ENCODE peak calls at places on chromosomes 5 and 9, in six cellular contexts. O is substantia nigra; I is activated T-cell treated with anti-CD3 and anti-CD28 coated beads for 24 hours; P is CD4-positive, alpha-beta T cell; W is AG10803; K is left ventricle myocardium superior. L is an unnamed sample.

GRCh38 chr9:14561929-14562386 is 131.3 kb downstream of the ZDHHC21 start:
- DNase-seq in I (no peak), P (no peak), W (no peak), O (no peak), K (no peak), L (no peak)

GRCh38 chr5:157827429-157827828 is 31.5 kb downstream of the CLINT1 start:
- DNase-seq in O (no peak), I (no peak), W (peak), P (no peak), K (no peak), L (peak)

GRCh38 chr9:79911724-79912123 is 340.0 kb downstream of the TLE4 start:
- DNase-seq in W (no peak), K (no peak), O (no peak), P (no peak), I (no peak), L (no peak)

GRCh38 chr5:6080930-6081726 is 297.2 kb downstream of the MED10 start:
- DNase-seq in K (no peak), O (no peak), W (no peak), I (no peak), P (no peak), L (no peak)

GRCh38 chr5:62289813-62290212 is 16.2 kb upstream of the KIF2A start:
- DNase-seq in P (no peak), W (no peak), I (no peak), O (no peak), K (no peak), L (no peak)

GRCh38 chr9:36765077-36765390 is 192.3 kb downstream of the MELK start:
- DNase-seq in W (no peak), O (no peak), I (no peak), K (no peak), P (no peak), L (no peak)

GRCh38 chr5:81228084-81228483 is 5.0 kb upstream of the CKMT2 start:
- DNase-seq in I (no peak), P (no peak), K (no peak), O (no peak), W (no peak), L (no peak)

GRCh38 chr5:129904102-129904666 is at the start of gene CHSY3:
- DNase-seq in I (peak), P (peak), K (peak), W (peak), O (peak), L (peak)

GRCh38 chr9:82149647-82150046 is 161.1 kb downstream of the SPATA31D1 start:
- DNase-seq in K (no peak), W (no peak), I (no peak), O (no peak), P (no peak), L (no peak)

GRCh38 chr9:89788457-89788856 is 183.6 kb downstream of the GADD45G start:
- DNase-seq in W (no peak), O (no peak), K (no peak), I (no peak), P (no peak), L (no peak)

GRCh38 chr5:32848681-32849080 is 137.6 kb downstream of the NPR3 start:
- DNase-seq in P (no peak), K (no peak), W (peak), I (no peak), O (no peak), L (no peak)

GRCh38 chr5:138138949-138139775 is at the start of gene NME5:
- DNase-seq in I (no peak), W (peak), O (peak), P (no peak), K (peak), L (peak)

GRCh38 chr5:120803282-120803681 is 339.2 kb downstream of the PRR16 start:
- DNase-seq in K (no peak), P (no peak), W (peak), O (no peak), I (no peak), L (peak)

GRCh38 chr9:37292896-37293295 is 129.6 kb upstream of the GRHPR start:
- DNase-seq in I (no peak), O (no peak), K (no peak), P (no peak), W (no peak), L (no peak)

GRCh38 chr5:37945446-37945845 is 105.6 kb upstream of the GDNF start:
- DNase-seq in K (no peak), I (no peak), O (no peak), P (no peak), W (no peak), L (no peak)

GRCh38 chr5:166648736-166649135 is 1642.7 kb upstream of the WWC1 start:
- DNase-seq in P (no peak), O (no peak), W (no peak), I (no peak), K (no peak), L (no peak)

GRCh38 chr9:14445946-14446345 is 132.0 kb upstream of the NFIB start:
- DNase-seq in K (no peak), O (no peak), I (no peak), P (no peak), W (no peak), L (no peak)

GRCh38 chr5:109743770-109744212 is 54.1 kb downstream of the MAN2A1 start:
- DNase-seq in I (no peak), O (no peak), K (no peak), P (no peak), W (peak), L (peak)

GRCh38 chr5:105274079-105274478 is 1711.5 kb upstream of the NUDT12 start:
- DNase-seq in W (no peak), P (no peak), I (no peak), O (no peak), K (no peak), L (no peak)

GRCh38 chr9:84111726-84112125 is 131.1 kb downstream of the RMI1 start:
- DNase-seq in P (no peak), K (no peak), O (no peak), W (no peak), I (no peak), L (peak)

GRCh38 chr5:153896117-153896516 is 142.6 kb downstream of the FAM114A2 start:
- DNase-seq in I (no peak), K (no peak), P (no peak), O (no peak), W (peak), L (peak)

GRCh38 chr5:6781711-6782110 is 68.5 kb downstream of the TENT4A start:
- DNase-seq in K (no peak), I (no peak), O (no peak), W (peak), P (no peak), L (no peak)

GRCh38 chr5:122154910-122155309 is 25.6 kb downstream of the ZNF474 start:
- DNase-seq in P (no peak), W (peak), O (no peak), I (no peak), K (no peak), L (peak)

GRCh38 chr5:15326932-15327331 is 173.0 kb upstream of the FBXL7 start:
- DNase-seq in P (no peak), K (no peak), I (no peak), O (no peak), W (no peak), L (no peak)

GRCh38 chr5:139474815-139475791 is 4.3 kb downstream of the SMIM33 start:
- DNase-seq in O (no peak), I (no peak), K (no peak), P (no peak), W (peak), L (no peak)

GRCh38 chr5:67014957-67015400 is 181.6 kb downstream of the CD180 start:
- DNase-seq in O (no peak), W (no peak), I (no peak), P (no peak), K (no peak), L (no peak)

GRCh38 chr5:140182075-140182709 is 7.2 kb downstream of the CYSTM1 start:
- DNase-seq in I (no peak), O (no peak), K (no peak), P (no peak), W (peak), L (peak)

GRCh38 chr9:77829440-77829839 is 181.3 kb upstream of the GNA14 start:
- DNase-seq in K (no peak), I (no peak), O (no peak), W (no peak), P (no peak), L (no peak)

GRCh38 chr5:178496661-178497060 is 93.5 kb downstream of the COL23A1 start:
- DNase-seq in K (no peak), W (peak), P (no peak), I (no peak), O (no peak), L (no peak)

GRCh38 chr5:43556857-43557593 is at the start of gene PAIP1:
- DNase-seq in I (peak), P (peak), K (peak), W (peak), O (peak), L (peak)

L was measured in GM03348.